ENCODE peak calls at places on chromosomes 2 and 18, in eight cellular contexts. B is GM23338, Y is K562, Z is A549, I is SK-N-SH, C is Panc1, W is HepG2, V is GM12878. P is an unnamed sample.

GRCh38 chr2:241163601-241164118 is 13.4 kb downstream of the PPP1R7 start:
- DNase-seq in B (no peak), C (no peak), W (no peak), Z (no peak), Y (peak; percentile 11), I (no peak), V (no peak), P (no peak)

GRCh38 chr2:190996338-190996946 is 17.5 kb downstream of the STAT1 start:
- DNase-seq in W (peak; percentile 70), B (peak; percentile 79), Z (peak; percentile 54), V (no peak), Y (peak; percentile 65), I (peak; percentile 66), C (no peak), P (peak; percentile 26)

GRCh38 chr2:144224446-144224845 is 295.5 kb downstream of the ZEB2 start:
- DNase-seq in V (no peak), W (no peak), C (no peak), I (no peak), Y (no peak), B (no peak), Z (no peak), P (no peak)

GRCh38 chr2:229401126-229401865 is 130.2 kb upstream of the PID1 start:
- DNase-seq in V (no peak), Z (no peak), Y (no peak), C (no peak), B (no peak), W (no peak), I (no peak), P (no peak)

GRCh38 chr2:199850718-199851498 is at the start of gene FTCDNL1:
- DNase-seq in W (peak; percentile 58), V (peak; percentile 16), C (peak; percentile 39), Y (peak; percentile 70), I (peak; percentile 76), Z (peak; percentile 71), B (peak; percentile 70), P (peak; percentile 75)

GRCh38 chr2:147405651-147406050 is 439.2 kb upstream of the ACVR2A start:
- DNase-seq in V (no peak), W (no peak), Y (no peak), I (no peak), C (no peak), Z (no peak), B (no peak), P (no peak)

GRCh38 chr18:9741821-9742541 is 33.9 kb downstream of the RAB31 start:
- DNase-seq in Y (peak; percentile 34), Z (peak; percentile 43), B (peak; percentile 74), I (no peak), V (no peak), W (peak; percentile 29), C (no peak), P (peak; percentile 34)

GRCh38 chr2:7118606-7119503 is 201.6 kb downstream of the RNF144A start:
- DNase-seq in B (peak; percentile 61), Y (peak; percentile 24), I (peak; percentile 73), W (no peak), Z (peak; percentile 25), C (no peak), V (no peak), P (no peak)

GRCh38 chr2:29075894-29076700 is 1.8 kb upstream of the PCARE start:
- DNase-seq in W (no peak), C (no peak), B (no peak), V (no peak), I (peak; percentile 81), Y (no peak), Z (no peak), P (no peak)

GRCh38 chr18:76471593-76471992 is 23.4 kb downstream of the ZNF516 start:
- DNase-seq in B (no peak), Y (no peak), V (no peak), W (no peak), I (no peak), Z (no peak), C (no peak), P (no peak)

GRCh38 chr2:79393107-79393506 is 119.7 kb upstream of the CTNNA2 start:
- DNase-seq in Z (no peak), W (peak; percentile 4), Y (no peak), B (no peak), I (no peak), V (no peak), C (no peak), P (no peak)

GRCh38 chr2:28356095-28356911 is 36.4 kb upstream of the FOSL2 start:
- DNase-seq in Y (peak; percentile 67), Z (peak; percentile 38), V (no peak), I (peak; percentile 90), C (no peak), W (no peak), B (no peak), P (peak; percentile 60)

GRCh38 chr2:68646303-68646702 is 2.9 kb downstream of the PROKR1 start:
- DNase-seq in B (no peak), W (peak; percentile 33), Z (peak; percentile 11), V (no peak), I (no peak), Y (peak; percentile 51), C (no peak), P (no peak)

GRCh38 chr2:74375838-74376237 is 4.3 kb downstream of the DCTN1 start:
- DNase-seq in I (no peak), V (no peak), C (no peak), B (no peak), W (no peak), Y (no peak), Z (no peak), P (peak; percentile 42)
- TF ChIP-seq REST in I (no peak), V (no peak), C (no peak), B (no peak), W (no peak), Y (no peak), Z (no peak), P (no peak)

GRCh38 chr2:46306320-46306719 is 9.1 kb downstream of the EPAS1 start:
- DNase-seq in I (no peak), Y (no peak), C (peak; percentile 93), V (no peak), W (peak; percentile 97), Z (peak; percentile 83), B (no peak), P (no peak)
- TF ChIP-seq REST in I (no peak), Y (no peak), C (no peak), V (no peak), W (peak; percentile 36), Z (no peak), B (no peak), P (no peak)

DNA sequence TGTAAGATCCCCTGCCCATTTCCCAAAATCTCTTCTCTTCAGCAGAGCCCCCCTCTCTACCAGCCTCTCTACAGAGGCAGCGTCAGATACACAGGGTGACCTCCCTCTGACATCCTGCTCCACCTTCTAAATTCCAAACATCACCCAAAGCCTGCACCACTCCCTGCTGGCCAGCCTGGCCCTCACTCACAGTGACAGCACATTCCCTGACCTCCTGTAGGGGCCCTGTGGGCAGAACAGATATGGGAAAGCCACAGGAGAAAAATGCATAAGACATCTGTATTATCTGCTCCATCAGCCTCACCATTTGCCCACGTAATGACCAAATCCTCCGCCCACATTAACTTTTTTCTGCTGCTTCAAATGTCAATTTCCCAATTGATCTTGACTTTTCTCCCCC is 40.6 kb downstream of the TRABD2A start:
- DNase-seq in W (no peak), Z (peak; percentile 26), B (peak; percentile 21), V (no peak), I (no peak), Y (peak; percentile 13), C (no peak), P (no peak)
- TF ChIP-seq REST in W (no peak), Z (no peak), B (no peak), V (no peak), I (no peak), Y (no peak), C (no peak), P (no peak)

DNA sequence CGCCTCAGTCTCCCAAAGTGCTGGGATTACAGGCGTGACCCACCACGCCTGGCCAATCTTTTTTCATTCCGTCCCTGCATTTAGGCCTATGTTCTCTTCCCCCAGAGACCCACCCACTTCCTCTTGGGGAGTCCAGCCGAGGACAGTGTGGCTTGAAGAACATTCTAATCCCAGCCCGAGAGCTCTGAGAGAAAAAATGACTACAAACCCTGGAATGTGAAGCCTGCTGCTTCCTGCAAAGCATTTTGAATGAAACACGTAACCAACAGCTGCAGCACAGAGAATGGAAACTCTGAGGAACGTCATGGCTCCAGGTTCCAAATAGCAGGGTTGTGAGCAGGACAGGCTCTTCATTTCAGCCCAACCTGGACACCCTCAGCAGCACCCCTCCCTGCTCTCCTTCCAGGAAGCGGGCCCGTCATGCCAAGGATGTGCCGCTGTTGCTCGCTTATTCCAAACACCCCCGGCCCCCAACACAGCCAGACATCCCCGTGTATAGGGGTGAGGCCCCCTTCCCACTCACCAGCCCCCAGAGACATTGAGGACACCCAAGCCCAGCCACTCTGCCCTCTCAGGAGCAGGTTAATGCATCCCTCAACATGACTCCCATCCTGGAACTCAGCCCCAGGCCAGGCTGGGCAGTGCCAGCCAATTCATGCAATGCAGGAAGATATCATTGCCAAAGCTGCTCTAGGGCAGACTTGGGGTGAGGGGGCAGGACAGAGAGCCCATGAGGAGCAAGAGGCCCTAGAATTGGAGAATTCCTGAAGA is 139.8 kb downstream of the ZFP36L2 start:
- DNase-seq in C (peak; percentile 48), Y (no peak), Z (peak; percentile 92), I (no peak), V (no peak), B (peak; percentile 11), W (peak; percentile 50), P (no peak)
- TF ChIP-seq REST in C (no peak), Y (no peak), Z (no peak), I (peak; percentile 59), V (no peak), B (no peak), W (no peak), P (no peak)

DNA sequence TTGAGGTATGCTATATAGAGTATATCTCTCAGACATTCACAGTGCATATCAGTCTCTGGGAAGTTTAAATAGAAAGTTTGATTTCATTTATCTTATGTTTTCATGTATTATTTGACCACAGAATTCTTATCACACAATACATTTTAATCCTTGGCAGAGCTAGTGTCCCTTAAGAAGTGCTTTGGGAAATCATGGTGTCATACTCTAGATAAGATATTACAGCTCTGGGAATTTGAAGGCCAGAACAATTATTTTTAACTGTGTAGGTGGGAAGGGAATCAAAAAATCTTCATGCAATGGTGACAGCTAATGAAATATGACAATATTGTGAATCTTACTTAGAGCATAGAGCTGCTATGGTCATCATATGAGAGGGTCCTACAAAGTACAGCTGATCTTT is 451.3 kb upstream of the FAM98A start:
- DNase-seq in B (no peak), C (no peak), Y (no peak), I (no peak), V (no peak), W (no peak), Z (no peak), P (no peak)
- TF ChIP-seq REST in B (no peak), C (no peak), Y (no peak), I (no peak), V (no peak), W (no peak), Z (no peak), P (no peak)

P was measured in HL-60.